ENCODE peak calls at places on chromosomes 16 and 17, in six cellular contexts. H is GDM1, W is heart left ventricle, M is tibial artery, F is adipocyte, O is germinal center. J is an unnamed sample.

GRCh38 chr16:83878838-83879237 is 20.1 kb upstream of the MLYCD start:
- DNase-seq in H (no peak), W (no peak), M (no peak), F (peak), O (no peak), J (peak)

GRCh38 chr16:67943619-67944503 is at the start of gene LCAT:
- DNase-seq in H (no peak), W (peak), M (peak), F (no peak), O (no peak), J (no peak)

GRCh38 chr17:47276868-47277267 is 23.2 kb downstream of the ITGB3 start:
- DNase-seq in H (no peak), W (peak), M (peak), F (peak), O (no peak), J (no peak)

GRCh38 chr16:592518-593306 is 2.8 kb downstream of the RAB40C start:
- DNase-seq in H (no peak), W (no peak), M (peak), F (peak), O (no peak), J (peak)

GRCh38 chr17:8696951-8697745 is 47.5 kb downstream of the CCDC42 start:
- DNase-seq in H (no peak), W (no peak), M (peak), F (peak), O (no peak), J (no peak)

GRCh38 chr17:67602974-67603373 is 114.8 kb upstream of the NOL11 start:
- DNase-seq in H (peak), W (no peak), M (no peak), F (peak), O (peak), J (no peak)

GRCh38 chr17:29196784-29197515 is 16.8 kb upstream of the MYO18A start:
- DNase-seq in H (no peak), W (no peak), M (no peak), F (no peak), O (no peak), J (no peak)

GRCh38 chr17:11384131-11384530 is 143.1 kb downstream of the SHISA6 start:
- DNase-seq in H (no peak), W (no peak), M (no peak), F (no peak), O (no peak), J (no peak)

GRCh38 chr16:3764409-3764808 is 47.1 kb upstream of the TRAP1 start:
- DNase-seq in H (no peak), W (no peak), M (no peak), F (no peak), O (no peak), J (no peak)

GRCh38 chr16:24826096-24826690 is 19.6 kb upstream of the SLC5A11 start:
- DNase-seq in H (no peak), W (no peak), M (no peak), F (no peak), O (no peak), J (no peak)

GRCh38 chr16:11004351-11004750 is 60.0 kb downstream of the CLEC16A start:
- DNase-seq in H (no peak), W (no peak), M (no peak), F (peak), O (no peak), J (no peak)

GRCh38 chr16:7919782-7920181 is 587.1 kb downstream of the RBFOX1 start:
- DNase-seq in H (no peak), W (no peak), M (no peak), F (no peak), O (no peak), J (no peak)

GRCh38 chr17:9645858-9646555 is 690 bp downstream of the USP43 start:
- DNase-seq in H (peak), W (no peak), M (no peak), F (no peak), O (peak), J (peak)

GRCh38 chr16:66923866-66924265 is 1.5 kb downstream of the RRAD start:
- DNase-seq in H (no peak), W (no peak), M (no peak), F (no peak), O (no peak), J (peak)

GRCh38 chr16:82649766-82650165 is 23.0 kb downstream of the CDH13 start:
- DNase-seq in H (no peak), W (no peak), M (no peak), F (peak), O (no peak), J (no peak)

GRCh38 chr17:39793473-39793872 is 55.7 kb downstream of the GRB7 start:
- DNase-seq in H (no peak), W (no peak), M (no peak), F (no peak), O (no peak), J (no peak)

GRCh38 chr16:8718753-8719386 is 44.5 kb downstream of the ABAT start:
- DNase-seq in H (no peak), W (no peak), M (no peak), F (no peak), O (no peak), J (no peak)

GRCh38 chr16:80028581-80029380 is 428.2 kb upstream of the MAF start:
- DNase-seq in H (no peak), W (no peak), M (no peak), F (no peak), O (no peak), J (no peak)

GRCh38 chr17:36749493-36749892 is 148.1 kb downstream of the MRM1 start:
- DNase-seq in H (no peak), W (no peak), M (no peak), F (no peak), O (no peak), J (no peak)

GRCh38 chr17:19263621-19264010 is 26.4 kb downstream of the EPN2 start:
- DNase-seq in H (no peak), W (peak), M (peak), F (peak), O (no peak), J (no peak)

GRCh38 chr17:39812466-39812865 is 51.6 kb downstream of the IKZF3 start:
- DNase-seq in H (no peak), W (no peak), M (no peak), F (no peak), O (no peak), J (peak)

GRCh38 chr16:273547-274421 is 2.0 kb downstream of the RGS11 start:
- DNase-seq in H (no peak), W (no peak), M (no peak), F (no peak), O (no peak), J (no peak)

GRCh38 chr17:81179861-81180260 is 13.8 kb upstream of the AATK start:
- DNase-seq in H (no peak), W (no peak), M (no peak), F (no peak), O (no peak), J (no peak)

GRCh38 chr17:40832840-40833239 is 10.4 kb upstream of the KRT10 start:
- DNase-seq in H (no peak), W (no peak), M (no peak), F (no peak), O (no peak), J (no peak)

GRCh38 chr17:78510141-78510935 is 66.9 kb downstream of the DNAH17 start:
- DNase-seq in H (no peak), W (no peak), M (no peak), F (no peak), O (no peak), J (no peak)

GRCh38 chr16:55821210-55821609 is 11.7 kb downstream of the CES1 start:
- DNase-seq in H (no peak), W (no peak), M (no peak), F (no peak), O (no peak), J (no peak)

GRCh38 chr16:67893791-67894399 is 841 bp downstream of the PSKH1 start:
- DNase-seq in H (no peak), W (no peak), M (no peak), F (no peak), O (peak), J (no peak)

GRCh38 chr17:8161289-8162231 is 1.2 kb downstream of the VAMP2 start:
- DNase-seq in H (no peak), W (no peak), M (no peak), F (no peak), O (no peak), J (no peak)

GRCh38 chr17:72402727-72403210 is 281.9 kb downstream of the SOX9 start:
- DNase-seq in H (no peak), W (no peak), M (no peak), F (no peak), O (no peak), J (no peak)

GRCh38 chr17:64547354-64547753 is 40.6 kb downstream of the CEP95 start:
- DNase-seq in H (no peak), W (no peak), M (no peak), F (no peak), O (no peak), J (no peak)

GRCh38 chr16:27512061-27512460 is 37.7 kb downstream of the GTF3C1 start:
- DNase-seq in H (no peak), W (no peak), M (no peak), F (no peak), O (no peak), J (no peak)

GRCh38 chr16:77170805-77171204 is 20.2 kb upstream of the MON1B start:
- DNase-seq in H (no peak), W (no peak), M (no peak), F (no peak), O (no peak), J (no peak)

GRCh38 chr17:57957120-57957850 is 2.1 kb upstream of the CUEDC1 start:
- DNase-seq in H (no peak), W (no peak), M (peak), F (no peak), O (no peak), J (no peak)

J was measured in NCI-H2171 treated with DMSO at 0.1 percent for 48 hours.